ENCODE peak calls at places on chromosomes 5 and 9, in six cellular contexts. W is transverse colon; N is CD4-positive, alpha-beta memory T cell; B is tibial nerve; E is IMR-90; G is GM23248. S is an unnamed sample. For H3K27me3 and H3K4me1, the result is how much of the 10 kb centered on the place peaks cover.

GRCh38 chr5:174424219-174425053 is 299.9 kb upstream of the MSX2 start:
- DNase-seq in W (no peak), G (peak), E (no peak), B (no peak), N (no peak), S (no peak)

GRCh38 chr5:5042786-5043185 is 97.3 kb upstream of the ADAMTS16 start:
- DNase-seq in W (no peak), E (no peak), N (no peak), G (no peak), B (no peak), S (no peak)

GRCh38 chr9:132647806-132648205 is 22.0 kb downstream of the DDX31 start:
- DNase-seq in E (peak), N (no peak), G (no peak), W (no peak), B (no peak), S (no peak)

GRCh38 chr9:93013856-93014582 is 44.5 kb upstream of the SUSD3 start:
- DNase-seq in E (no peak), N (no peak), W (no peak), B (no peak), G (no peak), S (no peak)

GRCh38 chr5:1851290-1851934 is 31.3 kb downstream of the IRX4 start:
- DNase-seq in G (no peak), W (no peak), B (no peak), N (no peak), E (no peak), S (no peak)

GRCh38 chr5:124461857-124462423 is 284.5 kb downstream of the ZNF608 start:
- DNase-seq in B (no peak), W (no peak), E (no peak), N (no peak), G (no peak), S (no peak)

GRCh38 chr5:66697796-66698564 is 101.8 kb downstream of the MAST4 start:
- DNase-seq in N (no peak), W (no peak), B (no peak), G (no peak), E (no peak), S (no peak)

GRCh38 chr5:75847561-75848021 is 130.4 kb upstream of the POC5 start:
- DNase-seq in G (no peak), N (no peak), W (no peak), E (no peak), B (no peak), S (no peak)

GRCh38 chr9:71269859-71270258 is 148.4 kb upstream of the TRPM3 start:
- DNase-seq in N (no peak), B (no peak), E (no peak), G (no peak), W (no peak), S (no peak)

GRCh38 chr5:170576602-170577584 is 73.1 kb downstream of the KCNIP1 start:
- DNase-seq in B (no peak), E (no peak), W (no peak), G (peak), N (no peak), S (no peak)
- H3K27ac ChIP-seq in B (no peak), E (no peak), W (no peak), G (no peak), N (no peak), S (no peak)

GRCh38 chr9:98972641-98973545 is 29.2 kb downstream of the COL15A1 start:
- DNase-seq in N (no peak), B (no peak), E (no peak), W (no peak), G (no peak), S (no peak)

GRCh38 chr9:98970532-98971041 is 26.9 kb downstream of the COL15A1 start:
- DNase-seq in E (peak), W (no peak), G (no peak), N (no peak), B (no peak), S (no peak)

GRCh38 chr9:98973546-98973921 is 29.8 kb downstream of the COL15A1 start:
- DNase-seq in E (no peak), W (no peak), B (no peak), N (no peak), G (no peak), S (no peak)

GRCh38 chr9:98971168-98971914 is 27.6 kb downstream of the COL15A1 start:
- DNase-seq in N (no peak), W (no peak), G (peak), B (no peak), E (peak), S (no peak)

GRCh38 chr9:98971915-98972223 is 28.2 kb downstream of the COL15A1 start:
- DNase-seq in E (no peak), W (no peak), G (no peak), B (no peak), N (no peak), S (no peak)
- H3K27me3 ChIP-seq in E (under half), W (under half), G (under half), B (under half), N (under half), S (under half)

GRCh38 chr9:35658894-35659220 is 765 bp downstream of the CCDC107 start:
- DNase-seq in G (peak), W (peak), N (no peak), B (no peak), E (peak), S (no peak)
- H3K4me1 ChIP-seq in G (under half), W (half or more), N (half or more), B (under half), E (under half), S (under half)

GRCh38 chr5:74019923-74020322 is 393.9 kb downstream of the ARHGEF28 start:
- DNase-seq in B (no peak), E (no peak), N (no peak), W (no peak), G (no peak), S (no peak)

GRCh38 chr5:74015716-74016115 is 389.7 kb downstream of the ARHGEF28 start:
- DNase-seq in E (no peak), W (no peak), B (no peak), N (no peak), G (no peak), S (no peak)

GRCh38 chr5:74017112-74017511 is 391.1 kb downstream of the ARHGEF28 start:
- DNase-seq in W (no peak), G (peak), B (no peak), E (no peak), N (no peak), S (no peak)

GRCh38 chr5:74016373-74016772 is 390.4 kb downstream of the ARHGEF28 start:
- DNase-seq in E (no peak), G (no peak), W (no peak), B (no peak), N (no peak), S (no peak)

GRCh38 chr5:74017786-74018211 is 391.8 kb downstream of the ARHGEF28 start:
- DNase-seq in N (no peak), B (peak), W (no peak), E (peak), G (peak), S (no peak)
- H3K27ac ChIP-seq in N (no peak), B (no peak), W (no peak), E (no peak), G (no peak), S (no peak)

GRCh38 chr5:71483355-71483754 is 27.9 kb downstream of the BDP1 start:
- DNase-seq in N (no peak), E (peak), B (no peak), G (peak), W (no peak), S (no peak)

GRCh38 chr5:71481441-71481840 is 26.0 kb downstream of the BDP1 start:
- DNase-seq in B (no peak), W (no peak), N (no peak), G (no peak), E (no peak), S (no peak)

GRCh38 chr5:71482132-71482531 is 26.7 kb downstream of the BDP1 start:
- DNase-seq in N (no peak), E (peak), B (no peak), W (peak), G (peak), S (no peak)
- H3K27me3 ChIP-seq in N (under half), E (under half), B (under half), W (under half), G (under half), S (under half)

GRCh38 chr9:137691648-137692357 is 73.0 kb downstream of the EHMT1 start:
- DNase-seq in W (no peak), E (no peak), N (no peak), B (no peak), G (no peak), S (no peak)
- H3K4me1 ChIP-seq in W (under half), E (under half), N (under half), B (under half), G (under half), S (under half)

GRCh38 chr5:151863566-151863965 is 61.1 kb downstream of the GLRA1 start:
- DNase-seq in W (no peak), N (no peak), B (no peak), G (no peak), E (no peak), S (no peak)
- H3K27ac ChIP-seq in W (no peak), N (no peak), B (no peak), G (no peak), E (no peak), S (no peak)

GRCh38 chr9:123283048-123283408 is 14.6 kb upstream of the STRBP start:
- DNase-seq in E (no peak), W (no peak), N (no peak), B (no peak), G (no peak), S (no peak)

GRCh38 chr9:123275381-123275780 is 7.0 kb upstream of the STRBP start:
- DNase-seq in W (no peak), B (no peak), N (no peak), E (no peak), G (no peak), S (no peak)

GRCh38 chr9:123282343-123283047 is 14.1 kb upstream of the STRBP start:
- DNase-seq in B (no peak), N (no peak), E (no peak), G (no peak), W (peak), S (no peak)

GRCh38 chr9:123281659-123282342 is 13.4 kb upstream of the STRBP start:
- DNase-seq in G (no peak), B (no peak), W (no peak), N (no peak), E (no peak), S (no peak)

DNA sequence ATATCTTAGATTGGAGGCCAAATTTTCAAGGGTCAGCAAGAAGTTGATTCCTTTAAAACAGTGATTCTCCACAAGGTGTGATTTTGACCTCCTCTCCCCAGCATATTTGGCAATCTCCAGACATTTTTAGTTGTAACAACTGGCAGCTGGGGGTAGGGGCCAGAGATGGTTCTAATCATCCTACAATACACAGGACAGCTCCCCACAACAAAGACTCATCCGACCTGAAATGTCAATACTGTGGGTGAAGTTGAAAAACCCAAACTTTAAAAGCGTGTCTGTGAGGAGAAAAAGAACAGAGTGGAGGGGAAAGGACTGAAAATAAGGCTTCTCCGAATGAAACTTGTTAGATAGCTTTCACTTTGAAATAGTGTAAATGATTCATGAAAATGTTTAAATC is 10.0 kb upstream of the STRBP start:
- DNase-seq in W (no peak), G (no peak), B (no peak), N (no peak), E (no peak), S (no peak)
- H3K27me3 ChIP-seq in W (under half), G (under half), B (under half), N (under half), E (under half), S (under half)